ENCODE peak calls at places on chromosomes 2 and 18, in five cellular contexts. U is tibial nerve, V is astrocyte of the cerebellum, T is AG10803, H is fibroblast of lung. Z is an unnamed sample.

GRCh38 chr2:158089322-158089721 is 12.4 kb upstream of the UPP2 start:
- DNase-seq in U (no peak), V (no peak), T (no peak), H (no peak), Z (no peak)

GRCh38 chr18:76547306-76547705 is 52.3 kb upstream of the ZNF516 start:
- DNase-seq in U (no peak), V (no peak), T (no peak), H (peak; percentile 87), Z (no peak)

GRCh38 chr2:41784496-41784895 is 263.3 kb upstream of the PKDCC start:
- DNase-seq in U (no peak), V (no peak), T (no peak), H (no peak), Z (no peak)

GRCh38 chr2:223580951-223581350 is 21.2 kb downstream of the SCG2 start:
- DNase-seq in U (no peak), V (peak; percentile 72), T (peak; percentile 63), H (peak; percentile 76), Z (peak; percentile 78)

GRCh38 chr2:74290466-74291216 is 52.6 kb downstream of the SLC4A5 start:
- DNase-seq in U (no peak), V (no peak), T (no peak), H (no peak), Z (no peak)

GRCh38 chr2:188922191-188922590 is 52.0 kb upstream of the COL3A1 start:
- DNase-seq in U (no peak), V (no peak), T (no peak), H (no peak), Z (no peak)

GRCh38 chr18:10566390-10566789 is 40.6 kb downstream of the NAPG start:
- DNase-seq in U (no peak), V (no peak), T (no peak), H (no peak), Z (no peak)

GRCh38 chr2:119236796-119237195 is 13.2 kb downstream of the STEAP3 start:
- DNase-seq in U (no peak), V (no peak), T (no peak), H (no peak), Z (no peak)

GRCh38 chr2:189336276-189336975 is 104.8 kb upstream of the WDR75 start:
- DNase-seq in U (no peak), V (no peak), T (peak; percentile 40), H (peak; percentile 55), Z (peak; percentile 81)

GRCh38 chr2:235088608-235089020 is 136.8 kb downstream of the SH3BP4 start:
- DNase-seq in U (no peak), V (no peak), T (peak; percentile 29), H (peak; percentile 15), Z (no peak)

GRCh38 chr18:55252053-55252675 is 292.9 kb upstream of the CCDC68 start:
- DNase-seq in U (no peak), V (no peak), T (no peak), H (no peak), Z (peak; percentile 24)

GRCh38 chr2:77839102-77839501 is 316.9 kb upstream of the LRRTM4 start:
- DNase-seq in U (no peak), V (no peak), T (no peak), H (no peak), Z (no peak)

GRCh38 chr2:229905601-229906000 is 16.2 kb downstream of the TRIP12 start:
- DNase-seq in U (no peak), V (no peak), T (no peak), H (no peak), Z (no peak)

GRCh38 chr2:170177950-170178781 is at the start of gene MYO3B:
- DNase-seq in U (no peak), V (peak; percentile 71), T (peak; percentile 80), H (peak; percentile 40), Z (peak; percentile 80)

GRCh38 chr18:8084160-8084559 is 517.0 kb downstream of the PTPRM start:
- DNase-seq in U (peak; percentile 6), V (peak; percentile 28), T (peak; percentile 31), H (peak; percentile 65), Z (peak; percentile 71)

GRCh38 chr2:127025357-127026062 is 81.4 kb downstream of the BIN1 start:
- DNase-seq in U (peak; percentile 39), V (peak; percentile 37), T (peak; percentile 56), H (peak; percentile 83), Z (peak; percentile 91)

GRCh38 chr2:48733067-48733503 is 22.4 kb downstream of the LHCGR start:
- DNase-seq in U (no peak), V (no peak), T (no peak), H (no peak), Z (no peak)

GRCh38 chr2:135182190-135182589 is 130.1 kb downstream of the RAB3GAP1 start:
- DNase-seq in U (no peak), V (no peak), T (no peak), H (no peak), Z (no peak)

GRCh38 chr2:181174880-181175590 is 194.6 kb downstream of the UBE2E3 start:
- DNase-seq in U (no peak), V (peak; percentile 12), T (peak; percentile 66), H (peak; percentile 86), Z (peak; percentile 31)

GRCh38 chr18:8844721-8845148 is 139.4 kb downstream of the MTCL1 start:
- DNase-seq in U (no peak), V (no peak), T (no peak), H (no peak), Z (no peak)

GRCh38 chr18:1252936-1253335 is 348.3 kb downstream of the ADCYAP1 start:
- DNase-seq in U (no peak), V (no peak), T (no peak), H (no peak), Z (no peak)

GRCh38 chr2:168529900-168530561 is 74.0 kb downstream of the CERS6 start:
- DNase-seq in U (no peak), V (no peak), T (no peak), H (no peak), Z (no peak)

GRCh38 chr2:191691016-191691725 is 13.2 kb downstream of the NABP1 start:
- DNase-seq in U (peak; percentile 89), V (peak; percentile 85), T (peak; percentile 89), H (peak; percentile 91), Z (peak; percentile 93)

GRCh38 chr2:106270471-106270891 is 76.4 kb upstream of the UXS1 start:
- DNase-seq in U (no peak), V (no peak), T (no peak), H (no peak), Z (no peak)

GRCh38 chr2:120990451-120990871 is 254.8 kb downstream of the GLI2 start:
- DNase-seq in U (peak; percentile 19), V (no peak), T (peak; percentile 50), H (peak; percentile 15), Z (peak; percentile 40)

DNA sequence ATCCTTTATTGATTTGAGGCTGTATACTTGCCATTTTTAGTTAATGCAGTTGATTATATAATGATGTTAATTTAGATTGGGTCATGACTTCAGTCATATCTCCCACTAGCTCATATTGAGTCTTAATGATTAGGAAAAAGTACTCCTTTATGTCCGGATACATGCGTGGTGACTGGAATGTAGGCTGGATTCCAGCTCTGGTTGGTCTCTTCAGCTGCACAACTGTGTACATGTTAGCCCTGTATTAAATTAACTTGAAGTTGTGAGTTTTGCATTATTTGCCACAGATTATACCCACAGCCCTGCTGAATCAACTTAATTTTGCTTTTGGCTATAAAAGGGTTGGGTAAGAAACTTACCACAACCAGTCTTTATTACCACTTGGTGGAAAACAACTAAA is 22.5 kb downstream of the MOB4 start:
- DNase-seq in U (no peak), V (peak; percentile 28), T (peak; percentile 39), H (peak; percentile 20), Z (peak; percentile 20)
- H3K4me3 ChIP-seq in U (no peak overlapping the region), V (no peak overlapping the region), T (no peak overlapping the region), H (no peak overlapping the region), Z (no peak overlapping the region)

GRCh38 chr2:38039511-38039910 is 36.4 kb downstream of the CYP1B1 start:
- DNase-seq in U (no peak), V (no peak), T (no peak), H (no peak), Z (no peak)

GRCh38 chr2:38039111-38039510 is 36.8 kb downstream of the CYP1B1 start:
- DNase-seq in U (no peak), V (no peak), T (peak; percentile 47), H (peak; percentile 54), Z (peak; percentile 85)

GRCh38 chr2:38038682-38039081 is 37.3 kb downstream of the CYP1B1 start:
- DNase-seq in U (no peak), V (no peak), T (no peak), H (no peak), Z (no peak)

GRCh38 chr2:38037325-38037724 is 38.6 kb downstream of the CYP1B1 start:
- DNase-seq in U (no peak), V (no peak), T (peak; percentile 73), H (no peak), Z (peak; percentile 74)

GRCh38 chr2:38037757-38038615 is 38.0 kb downstream of the CYP1B1 start:
- DNase-seq in U (peak; percentile 41), V (no peak), T (peak; percentile 54), H (peak; percentile 57), Z (peak; percentile 77)
- TF ChIP-seq CTCF in U (no peak), V (peak; percentile 48), T (peak; percentile 50), H (peak; percentile 55), Z (peak; percentile 46)

GRCh38 chr2:201118957-201119848 is 3.2 kb downstream of the CFLAR start:
- DNase-seq in U (no peak), V (no peak), T (peak; percentile 58), H (peak; percentile 52), Z (peak; percentile 44)

GRCh38 chr2:201116959-201117734 is 1.2 kb downstream of the CFLAR start:
- DNase-seq in U (peak; percentile 86), V (peak; percentile 72), T (peak; percentile 90), H (peak; percentile 93), Z (peak; percentile 94)

GRCh38 chr2:201122276-201122675 is 6.3 kb downstream of the CFLAR start:
- DNase-seq in U (no peak), V (no peak), T (no peak), H (no peak), Z (peak; percentile 89)

GRCh38 chr2:201118121-201118956 is 2.4 kb downstream of the CFLAR start:
- DNase-seq in U (peak; percentile 91), V (peak; percentile 52), T (peak; percentile 79), H (peak; percentile 77), Z (peak; percentile 74)

DNA sequence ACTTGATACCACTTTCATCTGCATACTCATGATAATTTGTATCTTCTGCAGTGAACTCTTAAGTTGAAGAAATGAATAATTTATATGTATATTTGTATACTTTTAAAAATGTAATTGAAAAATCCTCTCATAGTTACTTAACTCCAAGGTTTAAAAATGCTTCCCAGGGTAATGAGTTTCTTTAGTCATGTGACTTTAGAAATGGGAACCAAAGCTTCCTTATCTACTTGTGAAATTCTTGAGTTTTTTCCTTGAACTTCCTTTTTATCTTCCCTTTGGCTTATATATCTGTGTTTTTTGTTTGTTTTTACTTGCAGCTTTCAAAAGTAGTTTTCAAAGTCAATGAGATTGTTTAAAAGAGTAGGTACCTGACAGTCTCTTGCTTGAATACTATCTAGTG is 4.5 kb downstream of the CFLAR start:
- DNase-seq in U (no peak), V (no peak), T (no peak), H (no peak), Z (no peak)
- H3K4me3 ChIP-seq in U (peak overlapping the region; percentile 95), V (no peak overlapping the region), T (no peak overlapping the region), H (no peak overlapping the region), Z (no peak overlapping the region)

GRCh38 chr18:25350561-25351201 is 1.3 kb downstream of the ZNF521 start:
- DNase-seq in U (peak; percentile 54), V (peak; percentile 13), T (peak; percentile 60), H (peak; percentile 61), Z (peak; percentile 52)

GRCh38 chr18:25352629-25353005 is 651 bp upstream of the ZNF521 start:
- DNase-seq in U (no peak), V (no peak), T (no peak), H (no peak), Z (no peak)

GRCh38 chr18:25353080-25353479 is 1.1 kb upstream of the ZNF521 start:
- DNase-seq in U (no peak), V (no peak), T (no peak), H (no peak), Z (no peak)

GRCh38 chr18:25351280-25351772 is 640 bp downstream of the ZNF521 start:
- DNase-seq in U (no peak), V (no peak), T (peak; percentile 1), H (peak; percentile 10), Z (no peak)

GRCh38 chr18:25351773-25352628 is at the start of gene ZNF521:
- DNase-seq in U (peak; percentile 86), V (peak; percentile 79), T (peak; percentile 88), H (peak; percentile 94), Z (peak; percentile 90)
- TF ChIP-seq CTCF in U (no peak), V (peak; percentile 40), T (peak; percentile 57), H (peak; percentile 43), Z (peak; percentile 39)